ENCODE peak calls at places on chromosomes 6 and 20, in five cellular contexts. O, W, V, R and Z are unnamed samples.

GRCh38 chr6:160248538-160248937 is 10.1 kb downstream of the SLC22A2 start:
- DNase-seq in R (no peak), O (no peak), V (no peak), W (no peak), Z (no peak)

GRCh38 chr20:32320305-32320704 is 37.8 kb upstream of the ASXL1 start:
- DNase-seq in R (no peak), O (no peak), V (no peak), W (no peak), Z (no peak)

GRCh38 chr6:24374612-24375011 is 16.8 kb upstream of the DCDC2 start:
- DNase-seq in V (no peak), O (no peak), R (no peak), W (no peak), Z (no peak)

GRCh38 chr6:14765106-14765505 is 480.8 kb upstream of the JARID2 start:
- DNase-seq in V (no peak), O (no peak), W (no peak), R (no peak), Z (no peak)

GRCh38 chr6:6495851-6496250 is 92.7 kb upstream of the LY86 start:
- DNase-seq in O (no peak), R (no peak), V (no peak), W (no peak), Z (no peak)

GRCh38 chr6:47419621-47420020 is 58.0 kb upstream of the CD2AP start:
- DNase-seq in R (no peak), O (no peak), V (no peak), W (no peak), Z (no peak)

GRCh38 chr6:158631678-158632537 is 12.6 kb downstream of the DYNLT1 start:
- DNase-seq in O (peak; percentile 5), V (no peak), R (no peak), W (no peak), Z (no peak)

GRCh38 chr20:38231786-38232130 is 28.8 kb downstream of the KIAA1755 start:
- DNase-seq in V (no peak), W (no peak), O (no peak), R (no peak), Z (no peak)

GRCh38 chr6:110813813-110814487 is 1.3 kb downstream of the CDK19 start:
- DNase-seq in R (no peak), O (peak; percentile 64), V (no peak), W (no peak), Z (no peak)

GRCh38 chr20:40892642-40893041 is 136.0 kb upstream of the TOP1 start:
- DNase-seq in W (no peak), V (no peak), R (no peak), O (peak; percentile 14), Z (no peak)

GRCh38 chr20:4717816-4718215 is 3.9 kb upstream of the PRND start:
- DNase-seq in O (no peak), R (no peak), V (no peak), W (no peak), Z (no peak)

GRCh38 chr6:40328376-40328987 is 258.7 kb downstream of the LRFN2 start:
- DNase-seq in V (no peak), W (no peak), R (no peak), O (peak; percentile 90), Z (peak; percentile 89)

GRCh38 chr6:142331075-142331551 is 29.3 kb downstream of the ADGRG6 start:
- DNase-seq in R (no peak), O (peak; percentile 6), V (no peak), W (no peak), Z (no peak)

GRCh38 chr6:40210628-40211056 is 276.4 kb upstream of the MOCS1 start:
- DNase-seq in V (no peak), W (no peak), R (no peak), O (peak; percentile 61), Z (no peak)

GRCh38 chr20:41058007-41058673 is 29.5 kb downstream of the TOP1 start:
- DNase-seq in O (peak; percentile 40), V (no peak), W (no peak), R (peak; percentile 51), Z (no peak)

GRCh38 chr6:26295691-26296555 is 69.1 kb upstream of the BTN3A2 start:
- DNase-seq in V (no peak), W (no peak), R (no peak), O (no peak), Z (no peak)

GRCh38 chr6:81214414-81215091 is 537.9 kb downstream of the TENT5A start:
- DNase-seq in W (no peak), V (peak; percentile 10), O (no peak), R (no peak), Z (peak; percentile 26)

GRCh38 chr6:97203343-97203742 is 79.7 kb downstream of the MMS22L start:
- DNase-seq in R (no peak), W (no peak), O (peak; percentile 52), V (no peak), Z (no peak)

GRCh38 chr6:7262037-7262461 is 51.0 kb downstream of the SSR1 start:
- DNase-seq in R (no peak), V (no peak), O (peak; percentile 75), W (no peak), Z (peak; percentile 97)

GRCh38 chr20:20710443-20710842 is 2.0 kb downstream of the RALGAPA2 start:
- DNase-seq in R (no peak), V (no peak), W (no peak), O (no peak), Z (no peak)

GRCh38 chr20:49583669-49584417 is 15.9 kb upstream of the PTGIS start:
- DNase-seq in W (no peak), O (no peak), V (no peak), R (peak; percentile 73), Z (no peak)

GRCh38 chr6:53410508-53411258 is 61.9 kb upstream of the ELOVL5 start:
- DNase-seq in V (peak; percentile 35), R (no peak), W (peak; percentile 40), O (peak; percentile 14), Z (peak; percentile 48)

GRCh38 chr6:112691289-112691688 is 344.2 kb downstream of the RFPL4B start:
- DNase-seq in O (no peak), R (peak; percentile 92), W (no peak), V (no peak), Z (no peak)